ENCODE peak calls at places on chromosomes 3 and 15, in seven cellular contexts. H, Z, Y, L, U, V and F are unnamed samples.

GRCh38 chr3:5022966-5023776 is 43.9 kb downstream of the BHLHE40 start:
- DNase-seq in L (no peak), Z (peak; percentile 92), V (no peak), U (peak; percentile 98), Y (peak; percentile 100), H (peak; percentile 97), F (peak; percentile 90)

GRCh38 chr3:20324664-20325478 is 138.9 kb upstream of the SGO1 start:
- DNase-seq in U (no peak), L (no peak), Y (no peak), V (peak; percentile 39), Z (no peak), H (peak; percentile 6), F (peak; percentile 36)

GRCh38 chr3:175057406-175057805 is 198.3 kb downstream of the NAALADL2 start:
- DNase-seq in Y (no peak), U (no peak), Z (no peak), L (no peak), V (no peak), H (no peak), F (no peak)

GRCh38 chr3:138578961-138579574 is 15.0 kb downstream of the CEP70 start:
- DNase-seq in L (no peak), V (no peak), U (no peak), Y (no peak), Z (no peak), H (no peak), F (no peak)

GRCh38 chr3:141830508-141830907 is 45.9 kb upstream of the ATP1B3 start:
- DNase-seq in Z (no peak), H (no peak), V (no peak), Y (peak; percentile 6), U (no peak), L (no peak), F (no peak)

GRCh38 chr3:174640932-174641331 is 218.2 kb upstream of the NAALADL2 start:
- DNase-seq in Z (no peak), Y (no peak), H (no peak), L (no peak), V (no peak), U (no peak), F (no peak)

GRCh38 chr3:43161684-43162512 is 56.0 kb upstream of the POMGNT2 start:
- DNase-seq in V (no peak), H (peak; percentile 70), Z (peak; percentile 89), L (no peak), U (peak; percentile 77), Y (peak; percentile 78), F (no peak)

GRCh38 chr3:55765398-55765797 is 278.3 kb upstream of the WNT5A start:
- DNase-seq in V (no peak), Z (no peak), Y (no peak), U (no peak), H (peak; percentile 16), L (no peak), F (no peak)

GRCh38 chr15:31332020-31332680 is 5.5 kb downstream of the KLF13 start:
- DNase-seq in V (no peak), Z (no peak), H (no peak), U (no peak), L (no peak), Y (no peak), F (no peak)

GRCh38 chr3:112605285-112605684 is 35.7 kb downstream of the CCDC80 start:
- DNase-seq in H (peak; percentile 99), V (no peak), Z (peak; percentile 95), U (peak; percentile 35), Y (peak; percentile 99), L (no peak), F (no peak)

GRCh38 chr3:189395825-189396224 is 224.1 kb downstream of the TPRG1 start:
- DNase-seq in L (no peak), U (no peak), H (no peak), Y (no peak), V (no peak), Z (no peak), F (no peak)

GRCh38 chr15:83287541-83288027 is 3.1 kb upstream of the BNC1 start:
- DNase-seq in U (peak; percentile 96), L (no peak), V (no peak), Y (peak; percentile 98), H (peak; percentile 95), Z (peak; percentile 97), F (peak; percentile 61)

GRCh38 chr3:9153763-9154601 is 95.5 kb downstream of the SRGAP3 start:
- DNase-seq in Z (peak; percentile 15), H (peak; percentile 83), Y (no peak), V (no peak), L (no peak), U (no peak), F (no peak)

GRCh38 chr15:69725957-69726356 is 273.3 kb downstream of the RPLP1 start:
- DNase-seq in V (no peak), L (no peak), H (no peak), Z (no peak), Y (no peak), U (no peak), F (no peak)

GRCh38 chr15:69724331-69724730 is 271.7 kb downstream of the RPLP1 start:
- DNase-seq in Z (no peak), V (no peak), H (no peak), U (no peak), L (no peak), Y (no peak), F (no peak)

GRCh38 chr15:69723404-69724097 is 270.9 kb downstream of the RPLP1 start:
- DNase-seq in V (no peak), H (no peak), L (no peak), Z (no peak), U (no peak), Y (no peak), F (no peak)

GRCh38 chr15:69727257-69727924 is 274.8 kb downstream of the RPLP1 start:
- DNase-seq in H (no peak), L (no peak), Y (no peak), Z (no peak), V (no peak), U (no peak), F (no peak)

GRCh38 chr15:69725210-69725609 is 272.6 kb downstream of the RPLP1 start:
- DNase-seq in Z (no peak), Y (no peak), L (no peak), H (no peak), U (no peak), V (no peak), F (no peak)
- H3K4me3 ChIP-seq in Z (no peak overlapping the region), Y (no peak overlapping the region), L (no peak overlapping the region), H (no peak overlapping the region), U (no peak overlapping the region), V (no peak overlapping the region), F (no peak overlapping the region)

DNA sequence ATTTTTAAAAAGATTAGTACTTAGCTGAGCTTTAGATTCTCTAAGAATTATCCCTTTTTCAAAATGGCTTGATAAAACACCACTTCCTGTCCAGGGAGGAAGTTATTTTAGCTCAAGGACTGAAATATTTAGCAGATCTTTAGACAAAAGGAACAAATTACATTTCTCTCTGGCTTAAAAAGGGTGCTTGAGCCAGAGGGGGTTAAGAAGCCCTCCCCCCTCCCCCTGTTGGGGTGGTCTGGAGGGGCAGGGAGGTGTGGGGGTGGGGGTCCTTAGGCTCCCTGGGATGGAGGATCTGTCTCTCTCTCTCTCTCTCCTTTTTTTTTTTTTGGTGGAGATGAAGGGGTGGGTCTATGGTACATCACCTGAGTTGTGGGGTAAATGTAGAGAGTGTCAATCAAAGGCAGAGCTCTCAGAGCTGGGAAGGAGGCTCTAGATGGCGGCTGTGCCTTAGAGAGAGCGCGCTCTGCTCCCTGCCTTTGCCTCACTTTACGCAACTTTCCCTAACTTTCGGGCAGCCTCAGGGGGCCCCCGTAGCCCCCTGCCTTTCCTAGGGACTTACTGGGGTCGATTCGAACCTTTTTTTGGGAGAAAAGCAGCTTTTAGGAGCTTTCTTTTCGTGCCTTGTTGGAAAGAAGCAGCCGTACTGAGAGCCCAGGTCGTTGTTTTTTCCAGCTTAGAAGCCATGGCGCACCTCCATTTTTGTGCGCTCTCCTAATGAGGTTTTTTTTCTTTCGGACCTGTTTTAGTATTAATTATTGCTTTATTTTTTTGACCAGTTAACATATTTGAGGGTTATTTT is at the start of gene CHD2:
- DNase-seq in U (peak; percentile 86), Z (peak; percentile 90), L (peak; percentile 80), Y (peak; percentile 89), H (peak; percentile 89), V (peak; percentile 82), F (peak; percentile 70)
- H3K4me1 ChIP-seq in U (peaks cover 17% of the 10 kb centered on the region), Z (no peaks in the 10 kb centered on the region), L (peaks cover 10% of the 10 kb centered on the region), Y (peaks cover 2% of the 10 kb centered on the region), H (peaks cover 45% of the 10 kb centered on the region), V (no peaks in the 10 kb centered on the region), F (peaks cover 8% of the 10 kb centered on the region)

GRCh38 chr3:23446301-23446700 is 243.2 kb downstream of the UBE2E2 start:
- DNase-seq in V (no peak), H (no peak), Z (no peak), L (no peak), Y (no peak), U (no peak), F (no peak)
- H2AFZ ChIP-seq in V (no peak overlapping the region), H (no peak overlapping the region), Z (no peak overlapping the region), L (no peak overlapping the region), Y (no peak overlapping the region), U (no peak overlapping the region), F (no peak overlapping the region)

GRCh38 chr15:91100561-91101355 is 701 bp downstream of the SV2B start:
- DNase-seq in Z (peak; percentile 37), V (no peak), U (no peak), L (no peak), Y (peak; percentile 7), H (peak; percentile 41), F (no peak)
- H3K4me3 ChIP-seq in Z (peak overlapping the region; percentile 69), V (peak overlapping the region; percentile 51), U (peak overlapping the region; percentile 64), L (peak overlapping the region; percentile 76), Y (peak overlapping the region; percentile 37), H (peak overlapping the region; percentile 71), F (no peak overlapping the region)

DNA sequence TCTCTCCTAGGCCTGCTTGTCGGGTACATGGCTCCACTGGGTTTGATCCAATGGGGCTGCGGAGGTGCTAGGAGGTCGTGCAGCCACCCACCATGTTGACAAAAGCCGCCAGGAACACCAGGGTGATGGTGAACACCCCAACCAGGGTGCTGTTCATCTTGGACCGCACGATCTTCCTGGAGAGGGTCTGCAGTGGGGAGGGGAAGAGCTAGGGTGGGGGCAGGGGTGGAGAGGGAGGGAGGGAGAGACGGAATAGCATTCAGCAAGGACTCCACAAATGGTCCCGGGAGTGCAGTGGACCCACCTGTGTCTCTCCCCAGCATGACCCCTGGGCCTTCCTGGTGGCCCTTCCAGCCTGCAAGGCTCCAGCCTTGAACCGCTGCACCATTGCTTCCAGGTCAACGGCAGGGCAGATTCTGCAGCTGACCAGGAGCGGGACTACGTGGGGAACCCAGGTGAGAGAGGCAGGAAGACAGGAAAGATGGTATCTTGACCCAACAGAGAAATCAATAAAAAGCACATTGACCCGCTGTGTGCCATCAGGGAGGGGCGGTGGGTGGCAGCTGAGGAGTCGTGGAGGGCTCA is 102.3 kb downstream of the SEC22A start:
- DNase-seq in H (no peak), V (no peak), Y (no peak), L (no peak), U (no peak), Z (no peak), F (no peak)
- H3K4me1 ChIP-seq in H (no peaks in the 10 kb centered on the region), V (no peaks in the 10 kb centered on the region), Y (no peaks in the 10 kb centered on the region), L (no peaks in the 10 kb centered on the region), U (peaks cover under 1% of the 10 kb centered on the region), Z (no peaks in the 10 kb centered on the region), F (peaks cover under 1% of the 10 kb centered on the region)